ENCODE peak calls at places on chromosomes 13 and 19, in five cellular contexts. T, X, V, I and B are unnamed samples.

GRCh38 chr13:24675806-24676570 is 4.2 kb upstream of the ATP12A start:
- DNase-seq in T (no peak), X (no peak), V (no peak), I (no peak), B (no peak)

GRCh38 chr19:843180-843835 is 2.5 kb downstream of the PRTN3 start:
- DNase-seq in T (peak; percentile 55), X (no peak), V (peak; percentile 56), I (peak; percentile 40), B (peak; percentile 61)

GRCh38 chr19:46299695-46300094 is 2.9 kb downstream of the HIF3A start:
- DNase-seq in T (no peak), X (peak; percentile 38), V (no peak), I (no peak), B (peak; percentile 51)

GRCh38 chr19:33302974-33303790 is 848 bp upstream of the CEBPA start:
- DNase-seq in T (peak; percentile 73), X (peak; percentile 70), V (no peak), I (peak; percentile 74), B (peak; percentile 73)

GRCh38 chr19:996051-996838 is 4.0 kb upstream of the GRIN3B start:
- DNase-seq in T (peak; percentile 48), X (peak; percentile 61), V (peak; percentile 71), I (peak; percentile 33), B (no peak)

GRCh38 chr13:90362718-90363117 is 984.8 kb upstream of the MIR17HG start:
- DNase-seq in T (peak; percentile 39), X (peak; percentile 21), V (no peak), I (no peak), B (no peak)

GRCh38 chr19:3469638-3470499 is 10.5 kb downstream of the SMIM24 start:
- DNase-seq in T (no peak), X (no peak), V (no peak), I (no peak), B (no peak)

GRCh38 chr13:112522578-112522977 is 65.4 kb downstream of the TUBGCP3 start:
- DNase-seq in T (no peak), X (no peak), V (no peak), I (no peak), B (no peak)

GRCh38 chr13:78608254-78608704 is 4.9 kb upstream of the POU4F1 start:
- DNase-seq in T (no peak), X (no peak), V (no peak), I (no peak), B (no peak)

GRCh38 chr19:48113190-48113917 is 2.7 kb upstream of the PLA2G4C start:
- DNase-seq in T (peak; percentile 31), X (no peak), V (no peak), I (no peak), B (no peak)

GRCh38 chr13:53045110-53045509 is 16.5 kb downstream of the OLFM4 start:
- DNase-seq in T (no peak), X (no peak), V (no peak), I (no peak), B (no peak)

GRCh38 chr19:18107235-18108083 is 9.9 kb downstream of the MAST3 start:
- DNase-seq in T (no peak), X (no peak), V (no peak), I (no peak), B (no peak)

GRCh38 chr19:2327773-2328400 is 499 bp downstream of the LSM7 start:
- DNase-seq in T (no peak), X (peak; percentile 85), V (no peak), I (peak; percentile 41), B (no peak)